ENCODE peak calls at places on chromosomes 5 and 9, in seven cellular contexts. M is brain microvascular endothelial cell; G is NCI-H510A treated with DMSO at 0.1 percent for 48 hours; S is stimulated activated CD4-positive, alpha-beta T cell treated with anti-CD3 and anti-CD28 coated beads, Interleukin-12 subunit alpha, Interleukin-12 subunit beta, amount 100 ng/mL, for 48 hours; D is OCI-M1; E is effector memory CD4-positive, alpha-beta T cell; N is stomach. B is an unnamed sample.

GRCh38 chr9:132244582-132245455 is 83.0 kb downstream of the NTNG2 start:
- DNase-seq in M (no peak), G (no peak), S (no peak), D (no peak), E (no peak), N (peak; percentile 51), B (no peak)

GRCh38 chr5:78720234-78720985 is 71.8 kb upstream of the LHFPL2 start:
- DNase-seq in M (no peak), G (peak; percentile 46), S (no peak), D (peak; percentile 11), E (no peak), N (peak; percentile 33), B (no peak)

GRCh38 chr5:9196403-9197224 is 349.3 kb downstream of the SEMA5A start:
- DNase-seq in M (peak; percentile 87), G (no peak), S (no peak), D (no peak), E (no peak), N (no peak), B (no peak)

GRCh38 chr9:107637421-107638420 is 148.2 kb upstream of the KLF4 start:
- DNase-seq in M (peak; percentile 95), G (peak; percentile 3), S (no peak), D (no peak), E (no peak), N (peak; percentile 68), B (peak; percentile 61)

GRCh38 chr5:53090229-53090628 is 19.3 kb downstream of the MOCS2 start:
- DNase-seq in M (no peak), G (no peak), S (no peak), D (no peak), E (no peak), N (no peak), B (no peak)

GRCh38 chr9:92616199-92617129 is 53.5 kb downstream of the IPPK start:
- DNase-seq in M (no peak), G (no peak), S (no peak), D (no peak), E (no peak), N (peak; percentile 24), B (no peak)

GRCh38 chr9:22232971-22233370 is 213.7 kb upstream of the DMRTA1 start:
- DNase-seq in M (no peak), G (no peak), S (no peak), D (no peak), E (no peak), N (no peak), B (no peak)

GRCh38 chr5:171475551-171476035 is 56.1 kb downstream of the FGF18 start:
- DNase-seq in M (no peak), G (no peak), S (no peak), D (no peak), E (no peak), N (no peak), B (no peak)

GRCh38 chr5:1112596-1113331 is 901 bp upstream of the SLC12A7 start:
- DNase-seq in M (no peak), G (no peak), S (no peak), D (no peak), E (no peak), N (peak; percentile 73), B (no peak)

B was measured in prostate gland.